ENCODE peak calls at places on chromosome 21, in five cellular contexts. One of them, this sample, is unnamed. For H3K9me3, the result is how much of the 10 kb centered on the place peaks cover.

GRCh38 chr21:19922122-19922521 is 1076.1 kb upstream of the NCAM2 start:
- DNase-seq in pancreas: no peak
- DNase-seq in fibroblast of lung: no peak
- DNase-seq in uterus: no peak
- DNase-seq in NT2/D1: no peak
- DNase-seq in this sample: no peak

GRCh38 chr21:42370894-42371654 is 4.7 kb upstream of the TFF1 start:
- DNase-seq in uterus: no peak
- DNase-seq in NT2/D1: no peak
- DNase-seq in pancreas: no peak
- DNase-seq in fibroblast of lung: no peak
- DNase-seq in this sample: no peak

GRCh38 chr21:33811147-33812024 is 104.2 kb downstream of the ATP5PO start:
- DNase-seq in pancreas: no peak
- DNase-seq in NT2/D1: no peak
- DNase-seq in uterus: no peak
- DNase-seq in fibroblast of lung: peak
- DNase-seq in this sample: no peak

GRCh38 chr21:44596068-44596725 is 3.9 kb upstream of the KRTAP10-6 start:
- DNase-seq in fibroblast of lung: peak
- DNase-seq in NT2/D1: no peak
- DNase-seq in pancreas: no peak
- DNase-seq in uterus: no peak
- DNase-seq in this sample: peak

GRCh38 chr21:34704119-34704518 is 35.3 kb downstream of the CLIC6 start:
- DNase-seq in NT2/D1: no peak
- DNase-seq in pancreas: no peak
- DNase-seq in fibroblast of lung: peak
- DNase-seq in uterus: no peak
- DNase-seq in this sample: no peak

GRCh38 chr21:37155216-37155615 is 82.2 kb downstream of the TTC3 start:
- DNase-seq in NT2/D1: no peak
- DNase-seq in uterus: no peak
- DNase-seq in pancreas: no peak
- DNase-seq in fibroblast of lung: peak
- DNase-seq in this sample: no peak

GRCh38 chr21:44454747-44455523 is at the start of gene LRRC3:
- DNase-seq in NT2/D1: peak
- DNase-seq in uterus: peak
- DNase-seq in pancreas: peak
- DNase-seq in fibroblast of lung: peak
- DNase-seq in this sample: peak

GRCh38 chr21:45970674-45971486 is 10.7 kb upstream of the COL6A1 start:
- DNase-seq in pancreas: peak
- DNase-seq in fibroblast of lung: peak
- DNase-seq in NT2/D1: no peak
- DNase-seq in uterus: peak
- DNase-seq in this sample: no peak

GRCh38 chr21:41972511-41973205 is 18.8 kb upstream of the C2CD2 start:
- DNase-seq in uterus: no peak
- DNase-seq in pancreas: no peak
- DNase-seq in fibroblast of lung: no peak
- DNase-seq in NT2/D1: no peak
- DNase-seq in this sample: no peak

GRCh38 chr21:34548782-34549376 is 36.9 kb upstream of the KCNE1 start:
- DNase-seq in pancreas: no peak
- DNase-seq in NT2/D1: no peak
- DNase-seq in fibroblast of lung: no peak
- DNase-seq in uterus: no peak
- DNase-seq in this sample: peak

GRCh38 chr21:41875086-41875485 is 4.1 kb downstream of the PRDM15 start:
- DNase-seq in fibroblast of lung: no peak
- DNase-seq in uterus: no peak
- DNase-seq in pancreas: no peak
- DNase-seq in NT2/D1: no peak
- DNase-seq in this sample: no peak

GRCh38 chr21:44684483-44684882 is 2.5 kb upstream of the KRTAP12-1 start:
- DNase-seq in pancreas: no peak
- DNase-seq in uterus: no peak
- DNase-seq in NT2/D1: no peak
- DNase-seq in fibroblast of lung: no peak
- DNase-seq in this sample: no peak

GRCh38 chr21:36606983-36607325 is 92.0 kb upstream of the SIM2 start:
- DNase-seq in pancreas: no peak
- DNase-seq in uterus: no peak
- DNase-seq in fibroblast of lung: no peak
- DNase-seq in NT2/D1: no peak
- DNase-seq in this sample: no peak

GRCh38 chr21:42794551-42794950 is 84.8 kb downstream of the WDR4 start:
- DNase-seq in uterus: no peak
- DNase-seq in fibroblast of lung: no peak
- DNase-seq in pancreas: no peak
- DNase-seq in NT2/D1: no peak
- DNase-seq in this sample: no peak

GRCh38 chr21:33064623-33064996 is 5.3 kb upstream of the OLIG1 start:
- DNase-seq in uterus: no peak
- DNase-seq in NT2/D1: no peak
- DNase-seq in pancreas: no peak
- DNase-seq in fibroblast of lung: no peak
- DNase-seq in this sample: no peak

GRCh38 chr21:29105218-29105617 is 25.2 kb upstream of the MAP3K7CL start:
- DNase-seq in uterus: no peak
- DNase-seq in fibroblast of lung: peak
- DNase-seq in NT2/D1: no peak
- DNase-seq in pancreas: no peak
- DNase-seq in this sample: peak

GRCh38 chr21:33261635-33262034 is 4.5 kb upstream of the IL10RB start:
- DNase-seq in pancreas: no peak
- DNase-seq in fibroblast of lung: peak
- DNase-seq in NT2/D1: no peak
- DNase-seq in uterus: no peak
- DNase-seq in this sample: no peak

GRCh38 chr21:44943005-44943685 is 3.3 kb downstream of the SLX9 start:
- DNase-seq in pancreas: no peak
- DNase-seq in fibroblast of lung: no peak
- DNase-seq in NT2/D1: no peak
- DNase-seq in uterus: no peak
- DNase-seq in this sample: no peak

GRCh38 chr21:35219719-35220118 is 170.6 kb upstream of the RUNX1 start:
- DNase-seq in fibroblast of lung: no peak
- DNase-seq in uterus: no peak
- DNase-seq in NT2/D1: no peak
- DNase-seq in pancreas: no peak
- DNase-seq in this sample: no peak

GRCh38 chr21:42636535-42636914 is 16.9 kb upstream of the PDE9A start:
- DNase-seq in fibroblast of lung: peak
- DNase-seq in uterus: no peak
- DNase-seq in NT2/D1: no peak
- DNase-seq in pancreas: no peak
- DNase-seq in this sample: peak

GRCh38 chr21:29557200-29557599 is 258.5 kb downstream of the BACH1 start:
- DNase-seq in fibroblast of lung: peak
- DNase-seq in pancreas: no peak
- DNase-seq in NT2/D1: no peak
- DNase-seq in uterus: no peak
- DNase-seq in this sample: no peak

GRCh38 chr21:36686955-36687354 is 12.0 kb upstream of the SIM2 start:
- DNase-seq in NT2/D1: no peak
- DNase-seq in uterus: no peak
- DNase-seq in fibroblast of lung: no peak
- DNase-seq in pancreas: no peak
- DNase-seq in this sample: no peak

GRCh38 chr21:45116066-45116465 is 41.7 kb downstream of the ADARB1 start:
- DNase-seq in uterus: no peak
- DNase-seq in pancreas: no peak
- DNase-seq in fibroblast of lung: no peak
- DNase-seq in NT2/D1: no peak
- DNase-seq in this sample: no peak

GRCh38 chr21:41784456-41785102 is 17.7 kb upstream of the RIPK4 start:
- DNase-seq in NT2/D1: no peak
- DNase-seq in pancreas: no peak
- DNase-seq in fibroblast of lung: no peak
- DNase-seq in uterus: no peak
- DNase-seq in this sample: no peak

GRCh38 chr21:45644041-45644906 is 749 bp downstream of the PCBP3 start:
- DNase-seq in uterus: no peak
- DNase-seq in fibroblast of lung: no peak
- DNase-seq in pancreas: peak
- DNase-seq in NT2/D1: no peak
- DNase-seq in this sample: no peak

GRCh38 chr21:39025198-39025597 is 158.1 kb downstream of the PSMG1 start:
- DNase-seq in fibroblast of lung: no peak
- DNase-seq in pancreas: no peak
- DNase-seq in NT2/D1: no peak
- DNase-seq in uterus: no peak
- DNase-seq in this sample: no peak

GRCh38 chr21:33945652-33946270 is 30.2 kb upstream of the ATP5PO start:
- DNase-seq in NT2/D1: no peak
- DNase-seq in pancreas: no peak
- DNase-seq in uterus: no peak
- DNase-seq in fibroblast of lung: no peak
- DNase-seq in this sample: peak

DNA sequence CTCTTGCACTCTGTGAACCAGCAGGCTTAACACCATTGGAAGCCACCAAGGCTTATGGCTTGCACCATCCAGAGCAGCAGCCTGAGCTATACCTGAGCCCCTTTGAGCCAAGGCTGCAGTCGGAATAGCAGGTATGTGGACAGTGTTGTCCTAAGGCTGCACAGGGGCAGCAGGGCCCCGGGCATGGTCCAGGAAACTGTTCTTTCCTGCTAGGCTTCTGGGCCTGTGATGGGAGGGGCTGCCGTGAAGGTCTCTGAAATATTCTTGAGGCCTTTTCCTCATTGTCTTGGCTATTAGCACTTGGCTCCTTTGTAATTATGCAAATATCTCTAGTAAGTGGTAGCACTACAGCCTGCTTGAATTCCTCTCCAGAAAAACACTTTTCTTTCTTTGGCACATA is 5.0 kb downstream of the KRTAP20-4 start:
- DNase-seq in fibroblast of lung: no peak
- DNase-seq in uterus: no peak
- DNase-seq in pancreas: no peak
- DNase-seq in NT2/D1: no peak
- DNase-seq in this sample: no peak
- H3K9me3 ChIP-seq in fibroblast of lung: under half
- H3K9me3 ChIP-seq in uterus: under half
- H3K9me3 ChIP-seq in pancreas: under half
- H3K9me3 ChIP-seq in NT2/D1: under half
- H3K9me3 ChIP-seq in this sample: under half

DNA sequence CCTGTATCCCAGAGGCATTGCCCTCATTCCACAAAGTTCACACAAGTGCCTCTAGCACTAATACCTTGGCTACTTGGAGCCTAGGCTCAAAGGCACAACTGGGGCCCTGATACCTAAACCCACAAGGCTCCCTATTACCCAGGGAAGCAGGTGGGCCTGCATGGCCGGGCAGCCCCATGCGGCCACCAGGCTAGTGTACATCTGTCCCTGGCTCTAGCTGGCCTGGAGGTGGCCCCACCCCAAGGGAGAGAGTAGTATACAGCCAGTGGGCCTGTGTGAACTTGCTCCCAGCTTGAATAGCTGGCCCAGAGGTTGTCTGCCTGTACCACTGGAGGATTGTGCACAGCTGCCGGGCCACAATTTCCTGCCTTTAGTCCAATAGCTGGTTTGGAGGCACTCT is 52.2 kb downstream of the USP25 start:
- DNase-seq in NT2/D1: no peak
- DNase-seq in fibroblast of lung: no peak
- DNase-seq in pancreas: peak
- DNase-seq in uterus: no peak
- DNase-seq in this sample: no peak
- H3K9me3 ChIP-seq in NT2/D1: under half
- H3K9me3 ChIP-seq in fibroblast of lung: under half
- H3K9me3 ChIP-seq in pancreas: under half
- H3K9me3 ChIP-seq in uterus: under half
- H3K9me3 ChIP-seq in this sample: under half

GRCh38 chr21:23119491-23119890 is 2121.3 kb downstream of the NCAM2 start:
- DNase-seq in pancreas: no peak
- DNase-seq in uterus: no peak
- DNase-seq in fibroblast of lung: no peak
- DNase-seq in NT2/D1: no peak
- DNase-seq in this sample: no peak
- H3K9me3 ChIP-seq in pancreas: under half
- H3K9me3 ChIP-seq in uterus: under half
- H3K9me3 ChIP-seq in fibroblast of lung: under half
- H3K9me3 ChIP-seq in NT2/D1: under half
- H3K9me3 ChIP-seq in this sample: under half

GRCh38 chr21:8997011-8997440 is 1524.4 kb upstream of the TPTE start:
- DNase-seq in pancreas: no peak
- DNase-seq in NT2/D1: no peak
- DNase-seq in uterus: no peak
- DNase-seq in fibroblast of lung: no peak
- DNase-seq in this sample: no peak
- H3K9me3 ChIP-seq in pancreas: under half
- H3K9me3 ChIP-seq in NT2/D1: under half
- H3K9me3 ChIP-seq in uterus: under half
- H3K9me3 ChIP-seq in fibroblast of lung: under half
- H3K9me3 ChIP-seq in this sample: under half

This sample was measured in mammary epithelial cell.